ENCODE peak calls at places on chromosomes 7 and 10, in six cellular contexts. D, P, V, Z, N and U are unnamed samples. For H3K36me3, the result is how much of the 10 kb centered on the place peaks cover.

GRCh38 chr7:106166651-106167342 is 54.7 kb upstream of the SYPL1 start:
- DNase-seq in Z (peak), V (peak), N (peak), P (peak), D (no peak), U (peak)

GRCh38 chr7:35630024-35630423 is 64.9 kb downstream of the HERPUD2 start:
- DNase-seq in N (no peak), P (no peak), V (no peak), Z (no peak), D (no peak), U (no peak)

GRCh38 chr7:38628630-38629385 is 2.4 kb downstream of the AMPH start:
- DNase-seq in Z (no peak), N (no peak), D (no peak), V (no peak), P (no peak), U (no peak)

GRCh38 chr10:97572214-97572989 is at the start of gene ANKRD2:
- DNase-seq in V (peak), Z (peak), P (peak), N (peak), D (peak), U (peak)

GRCh38 chr10:113386005-113386404 is 166.8 kb upstream of the HABP2 start:
- DNase-seq in V (no peak), P (no peak), D (no peak), N (no peak), Z (no peak), U (no peak)

GRCh38 chr7:81776159-81776558 is 6.3 kb upstream of the HGF start:
- DNase-seq in Z (no peak), D (no peak), V (no peak), P (no peak), N (no peak), U (no peak)

GRCh38 chr10:130002606-130003005 is 38.5 kb upstream of the EBF3 start:
- DNase-seq in P (no peak), D (no peak), Z (no peak), N (no peak), V (no peak), U (no peak)

GRCh38 chr10:12056758-12057157 is 12.0 kb upstream of the DHTKD1 start:
- DNase-seq in P (no peak), V (no peak), D (peak), Z (no peak), N (no peak), U (no peak)

GRCh38 chr7:55306331-55306730 is 58.8 kb upstream of the LANCL2 start:
- DNase-seq in V (no peak), P (no peak), N (no peak), D (no peak), Z (no peak), U (no peak)

GRCh38 chr7:25522727-25523126 is 294.4 kb upstream of the NPVF start:
- DNase-seq in N (no peak), P (no peak), D (no peak), Z (no peak), V (no peak), U (no peak)

GRCh38 chr10:19453967-19454366 is 362.3 kb upstream of the PLXDC2 start:
- DNase-seq in P (no peak), V (no peak), Z (no peak), N (no peak), D (no peak), U (no peak)

GRCh38 chr10:58782876-58783859 is 270.5 kb downstream of the BICC1 start:
- DNase-seq in Z (no peak), V (peak), D (no peak), P (no peak), N (no peak), U (peak)

GRCh38 chr7:144854839-144855424 is 19.1 kb upstream of the TPK1 start:
- DNase-seq in V (no peak), P (no peak), D (no peak), Z (peak), N (no peak), U (no peak)

GRCh38 chr7:92944633-92945032 is 108.3 kb upstream of the CDK6 start:
- DNase-seq in P (peak), N (no peak), D (no peak), Z (no peak), V (no peak), U (no peak)

GRCh38 chr7:111763221-111763791 is 201.0 kb upstream of the IMMP2L start:
- DNase-seq in D (no peak), Z (peak), N (no peak), P (no peak), V (no peak), U (no peak)

GRCh38 chr7:116955801-116956514 is 2.7 kb downstream of the ST7 start:
- DNase-seq in P (no peak), N (no peak), D (no peak), Z (no peak), V (peak), U (no peak)

DNA sequence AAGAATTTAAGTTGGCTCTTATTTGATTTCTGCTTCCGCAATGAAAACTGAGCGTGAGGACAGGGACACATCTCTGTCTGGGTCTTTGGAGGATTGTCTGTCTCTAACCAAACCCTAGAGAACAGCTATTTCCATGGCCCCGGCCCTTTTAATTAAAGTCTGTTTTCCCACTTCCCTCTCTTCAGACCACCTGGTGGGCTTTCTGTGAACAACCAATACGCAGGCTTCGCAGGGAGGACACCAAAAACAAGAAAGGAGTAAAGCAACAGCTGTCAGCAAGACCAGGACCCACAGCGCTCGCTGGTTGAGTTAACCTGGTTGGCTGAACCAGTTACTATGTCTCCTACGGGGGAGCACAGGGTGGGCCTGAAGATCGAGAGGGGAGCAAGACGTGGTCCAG is 217.1 kb upstream of the FRMD4A start:
- DNase-seq in N (no peak), P (no peak), V (no peak), D (no peak), Z (peak), U (no peak)
- TF ChIP-seq CTCF in N (peak), P (peak), V (no peak), D (no peak), Z (peak), U (no peak)

GRCh38 chr7:138505361-138505873 is 45.4 kb downstream of the TRIM24 start:
- DNase-seq in Z (no peak), N (no peak), V (no peak), P (no peak), D (no peak), U (no peak)
- H3K36me3 ChIP-seq in Z (under half), N (under half), V (under half), P (under half), D (under half), U (under half)

GRCh38 chr10:86595496-86595895 is 58.9 kb upstream of the OPN4 start:
- DNase-seq in V (no peak), D (no peak), Z (no peak), N (no peak), P (no peak), U (no peak)
- TF ChIP-seq CTCF in V (no peak), D (no peak), Z (peak), N (no peak), P (no peak), U (no peak)

GRCh38 chr10:124462348-124462695 is 699 bp downstream of the LHPP start:
- DNase-seq in N (no peak), Z (no peak), D (no peak), V (no peak), P (no peak), U (no peak)

GRCh38 chr10:124464028-124464751 is 2.6 kb downstream of the LHPP start:
- DNase-seq in Z (no peak), D (no peak), N (no peak), V (no peak), P (no peak), U (no peak)

GRCh38 chr10:124465777-124466488 is 4.3 kb downstream of the LHPP start:
- DNase-seq in D (no peak), Z (peak), V (no peak), P (no peak), N (no peak), U (no peak)

GRCh38 chr10:124467165-124467564 is 5.5 kb downstream of the LHPP start:
- DNase-seq in P (no peak), N (no peak), D (no peak), Z (no peak), V (no peak), U (no peak)

DNA sequence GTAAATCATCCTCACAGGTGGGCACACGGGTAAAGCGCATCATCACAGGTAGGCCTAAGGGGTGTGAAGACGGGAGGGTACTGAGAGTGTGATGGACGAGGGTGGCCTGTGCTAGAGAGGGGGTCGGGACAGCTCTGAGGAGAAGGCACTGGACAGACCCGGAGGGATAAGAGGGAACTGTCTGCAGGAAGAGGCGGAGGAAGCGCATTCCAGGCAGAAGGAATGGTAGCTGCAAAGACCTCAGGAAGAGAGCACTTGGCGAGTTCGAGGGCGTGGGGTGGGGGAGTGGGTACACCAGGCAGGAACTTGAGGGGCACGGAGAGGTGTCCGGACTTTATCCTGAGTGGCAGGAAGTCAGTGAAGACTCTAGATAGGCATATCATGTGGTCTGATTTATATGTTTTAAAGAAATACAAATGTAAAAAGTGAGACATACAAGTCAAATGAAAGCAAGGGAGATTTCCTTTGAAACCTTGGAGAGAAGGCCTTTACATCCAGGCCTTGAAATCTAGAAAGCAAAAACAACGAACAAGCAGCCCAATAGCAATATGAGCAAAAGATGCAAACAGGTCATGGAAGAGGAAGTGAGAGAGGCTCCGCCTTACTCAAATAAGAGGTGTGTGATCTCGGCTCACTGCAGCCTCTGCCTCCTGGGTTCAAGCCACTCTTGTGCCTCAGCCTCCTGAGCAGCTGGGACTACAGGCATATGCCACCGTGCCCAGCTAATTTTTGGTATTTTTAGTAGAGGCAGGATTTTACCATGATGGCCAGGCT is 3.6 kb downstream of the LHPP start:
- DNase-seq in N (no peak), V (no peak), P (no peak), D (no peak), Z (no peak), U (no peak)
- H3K36me3 ChIP-seq in N (under half), V (under half), P (under half), D (under half), Z (under half), U (under half)

GRCh38 chr7:19491821-19492452 is 216.9 kb downstream of the POLR1F start:
- DNase-seq in N (no peak), V (no peak), Z (peak), P (no peak), D (no peak), U (no peak)
- TF ChIP-seq CTCF in N (peak), V (no peak), Z (peak), P (no peak), D (peak), U (peak)

GRCh38 chr10:110300486-110300986 is 4.2 kb downstream of the SMNDC1 start:
- DNase-seq in D (no peak), N (no peak), Z (no peak), V (no peak), P (no peak), U (no peak)

DNA sequence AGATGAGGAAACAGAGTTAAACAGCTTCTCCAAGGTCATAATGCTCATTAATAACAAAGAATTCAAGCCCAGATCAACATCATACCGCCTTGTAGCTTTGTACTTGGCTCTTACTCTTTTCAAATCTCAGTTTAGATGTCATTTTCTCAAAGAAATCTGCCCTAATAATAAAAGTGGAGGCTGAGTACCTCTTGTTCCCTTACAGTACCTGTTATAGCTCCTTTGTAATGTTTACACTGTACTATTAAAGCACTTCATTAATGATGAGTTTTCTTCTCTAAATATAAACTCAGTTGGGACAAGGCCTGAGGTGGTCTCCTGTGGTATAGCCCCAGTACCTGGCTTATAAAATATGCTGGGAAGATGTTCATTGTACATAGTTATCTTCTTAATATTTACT is 7.8 kb downstream of the SMNDC1 start:
- DNase-seq in V (no peak), D (no peak), N (no peak), P (no peak), Z (no peak), U (no peak)
- H3K36me3 ChIP-seq in V (under half), D (half or more), N (under half), P (half or more), Z (half or more), U (half or more)